ENCODE peak calls at places on chromosomes 1 and 21, in nine cellular contexts. One of them, this sample, is unnamed.

GRCh38 chr1:41580021-41580420 is 95.5 kb upstream of the EDN2 start:
- DNase-seq in IMR-90: no peak
- DNase-seq in Peyer's patch: no peak
- DNase-seq in lower leg skin: no peak
- DNase-seq in A549: no peak
- DNase-seq in tibial nerve: no peak
- DNase-seq in heart left ventricle: no peak
- DNase-seq in prostate gland: no peak
- DNase-seq in NB4: no peak
- DNase-seq in this sample: no peak

GRCh38 chr1:228930479-228930957 is 195.2 kb downstream of the RHOU start:
- DNase-seq in IMR-90: no peak
- DNase-seq in Peyer's patch: no peak
- DNase-seq in lower leg skin: no peak
- DNase-seq in A549: no peak
- DNase-seq in tibial nerve: no peak
- DNase-seq in heart left ventricle: no peak
- DNase-seq in prostate gland: no peak
- DNase-seq in NB4: no peak
- DNase-seq in this sample: no peak

GRCh38 chr1:178973671-178974091 is 52.0 kb upstream of the FAM20B start:
- DNase-seq in IMR-90: no peak
- DNase-seq in Peyer's patch: no peak
- DNase-seq in lower leg skin: no peak
- DNase-seq in A549: no peak
- DNase-seq in tibial nerve: no peak
- DNase-seq in heart left ventricle: no peak
- DNase-seq in prostate gland: no peak
- DNase-seq in NB4: no peak
- DNase-seq in this sample: no peak

GRCh38 chr1:33418811-33419210 is 12.1 kb downstream of the PHC2 start:
- DNase-seq in IMR-90: no peak
- DNase-seq in Peyer's patch: no peak
- DNase-seq in lower leg skin: no peak
- DNase-seq in A549: no peak
- DNase-seq in tibial nerve: no peak
- DNase-seq in heart left ventricle: no peak
- DNase-seq in prostate gland: no peak
- DNase-seq in NB4: no peak
- DNase-seq in this sample: no peak

GRCh38 chr1:156893048-156893953 is at the start of gene PEAR1:
- DNase-seq in IMR-90: peak
- DNase-seq in Peyer's patch: no peak
- DNase-seq in lower leg skin: no peak
- DNase-seq in A549: no peak
- DNase-seq in tibial nerve: no peak
- DNase-seq in heart left ventricle: peak
- DNase-seq in prostate gland: no peak
- DNase-seq in NB4: no peak
- DNase-seq in this sample: no peak

GRCh38 chr1:40564506-40564905 is 33.1 kb downstream of the ZNF684 start:
- DNase-seq in IMR-90: no peak
- DNase-seq in Peyer's patch: no peak
- DNase-seq in lower leg skin: no peak
- DNase-seq in A549: no peak
- DNase-seq in tibial nerve: no peak
- DNase-seq in heart left ventricle: no peak
- DNase-seq in prostate gland: no peak
- DNase-seq in NB4: no peak
- DNase-seq in this sample: no peak

GRCh38 chr1:85465791-85466134 is 804 bp upstream of the DDAH1 start:
- DNase-seq in IMR-90: peak
- DNase-seq in Peyer's patch: no peak
- DNase-seq in lower leg skin: no peak
- DNase-seq in A549: no peak
- DNase-seq in tibial nerve: no peak
- DNase-seq in heart left ventricle: no peak
- DNase-seq in prostate gland: no peak
- DNase-seq in NB4: no peak
- DNase-seq in this sample: no peak

GRCh38 chr21:30962013-30962412 is 76.3 kb downstream of the KRTAP19-8 start:
- DNase-seq in IMR-90: no peak
- DNase-seq in Peyer's patch: no peak
- DNase-seq in lower leg skin: no peak
- DNase-seq in A549: no peak
- DNase-seq in tibial nerve: no peak
- DNase-seq in heart left ventricle: no peak
- DNase-seq in prostate gland: no peak
- DNase-seq in NB4: peak
- DNase-seq in this sample: no peak

GRCh38 chr1:119686661-119687060 is 25.1 kb upstream of the PHGDH start:
- DNase-seq in IMR-90: no peak
- DNase-seq in Peyer's patch: no peak
- DNase-seq in lower leg skin: peak
- DNase-seq in A549: no peak
- DNase-seq in tibial nerve: no peak
- DNase-seq in heart left ventricle: no peak
- DNase-seq in prostate gland: peak
- DNase-seq in NB4: no peak
- DNase-seq in this sample: peak

GRCh38 chr1:119374208-119374877 is 5.8 kb downstream of the HAO2 start:
- DNase-seq in IMR-90: no peak
- DNase-seq in Peyer's patch: no peak
- DNase-seq in lower leg skin: no peak
- DNase-seq in A549: peak
- DNase-seq in tibial nerve: no peak
- DNase-seq in heart left ventricle: no peak
- DNase-seq in prostate gland: no peak
- DNase-seq in NB4: no peak
- DNase-seq in this sample: no peak

GRCh38 chr1:21270086-21270689 is 20.1 kb downstream of the ECE1 start:
- DNase-seq in IMR-90: peak
- DNase-seq in Peyer's patch: peak
- DNase-seq in lower leg skin: no peak
- DNase-seq in A549: peak
- DNase-seq in tibial nerve: peak
- DNase-seq in heart left ventricle: peak
- DNase-seq in prostate gland: no peak
- DNase-seq in NB4: peak
- DNase-seq in this sample: peak

GRCh38 chr1:30908446-30908885 is at the start of gene SDC3:
- DNase-seq in IMR-90: no peak
- DNase-seq in Peyer's patch: peak
- DNase-seq in lower leg skin: no peak
- DNase-seq in A549: no peak
- DNase-seq in tibial nerve: no peak
- DNase-seq in heart left ventricle: peak
- DNase-seq in prostate gland: no peak
- DNase-seq in NB4: no peak
- DNase-seq in this sample: no peak

GRCh38 chr1:41323243-41323642 is 38.0 kb upstream of the FOXO6 start:
- DNase-seq in IMR-90: no peak
- DNase-seq in Peyer's patch: no peak
- DNase-seq in lower leg skin: no peak
- DNase-seq in A549: no peak
- DNase-seq in tibial nerve: no peak
- DNase-seq in heart left ventricle: no peak
- DNase-seq in prostate gland: peak
- DNase-seq in NB4: no peak
- DNase-seq in this sample: no peak

GRCh38 chr1:7615138-7615537 is 156.0 kb upstream of the VAMP3 start:
- DNase-seq in IMR-90: no peak
- DNase-seq in Peyer's patch: no peak
- DNase-seq in lower leg skin: no peak
- DNase-seq in A549: no peak
- DNase-seq in tibial nerve: no peak
- DNase-seq in heart left ventricle: no peak
- DNase-seq in prostate gland: no peak
- DNase-seq in NB4: no peak
- DNase-seq in this sample: no peak

GRCh38 chr21:36696640-36697472 is 2.1 kb upstream of the SIM2 start:
- DNase-seq in IMR-90: peak
- DNase-seq in Peyer's patch: no peak
- DNase-seq in lower leg skin: no peak
- DNase-seq in A549: no peak
- DNase-seq in tibial nerve: no peak
- DNase-seq in heart left ventricle: no peak
- DNase-seq in prostate gland: no peak
- DNase-seq in NB4: no peak
- DNase-seq in this sample: no peak

GRCh38 chr1:203338335-203339036 is 12.4 kb downstream of the FMOD start:
- DNase-seq in IMR-90: peak
- DNase-seq in Peyer's patch: peak
- DNase-seq in lower leg skin: no peak
- DNase-seq in A549: peak
- DNase-seq in tibial nerve: no peak
- DNase-seq in heart left ventricle: peak
- DNase-seq in prostate gland: peak
- DNase-seq in NB4: peak
- DNase-seq in this sample: peak

GRCh38 chr1:176225485-176225884 is 18.4 kb upstream of the COP1 start:
- DNase-seq in IMR-90: no peak
- DNase-seq in Peyer's patch: no peak
- DNase-seq in lower leg skin: no peak
- DNase-seq in A549: no peak
- DNase-seq in tibial nerve: no peak
- DNase-seq in heart left ventricle: no peak
- DNase-seq in prostate gland: no peak
- DNase-seq in NB4: no peak
- DNase-seq in this sample: no peak
- TF ChIP-seq CTCF in IMR-90: no peak
- TF ChIP-seq CTCF in Peyer's patch: no peak
- TF ChIP-seq CTCF in lower leg skin: no peak
- TF ChIP-seq CTCF in A549: no peak
- TF ChIP-seq CTCF in tibial nerve: no peak
- TF ChIP-seq CTCF in heart left ventricle: no peak
- TF ChIP-seq CTCF in prostate gland: no peak
- TF ChIP-seq CTCF in NB4: no peak
- TF ChIP-seq CTCF in this sample: no peak

DNA sequence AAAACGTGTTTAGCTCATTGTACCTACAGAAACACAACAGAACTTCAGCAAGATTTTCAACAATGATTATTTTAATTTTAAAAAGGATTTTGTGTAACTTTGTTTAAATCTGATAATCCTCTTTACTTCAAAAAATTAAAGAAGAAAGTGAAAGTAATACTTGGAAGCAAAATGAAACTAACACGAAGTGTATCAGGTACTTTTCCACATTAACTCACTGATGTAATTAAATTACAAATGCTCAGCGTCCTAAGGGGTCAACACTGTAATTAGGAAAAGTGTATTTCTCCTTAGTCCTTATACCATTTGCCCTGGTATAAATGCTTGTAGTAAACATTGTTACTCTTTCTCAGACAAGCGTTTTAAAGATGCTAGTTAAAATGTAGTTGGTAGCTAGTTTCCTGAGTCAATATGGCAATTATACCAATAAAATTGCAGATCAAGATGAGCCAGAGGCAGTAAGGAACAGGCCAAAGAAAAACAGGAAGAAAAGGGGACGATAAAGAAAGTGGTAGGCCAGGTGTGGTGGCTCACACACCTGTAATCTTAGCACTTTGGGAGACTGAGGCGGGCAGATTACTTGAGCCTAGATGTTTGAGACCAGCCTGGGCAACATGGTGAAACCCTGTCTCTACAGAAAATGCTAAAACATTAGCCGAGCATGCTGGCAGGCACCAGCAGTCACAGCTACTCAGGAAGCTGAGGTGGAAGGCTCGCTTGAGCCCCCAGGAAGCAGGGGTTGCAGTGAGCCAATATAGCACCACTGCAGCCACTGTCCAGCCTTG is 553.0 kb downstream of the SMYD3 start:
- DNase-seq in IMR-90: no peak
- DNase-seq in Peyer's patch: no peak
- DNase-seq in lower leg skin: no peak
- DNase-seq in A549: no peak
- DNase-seq in tibial nerve: no peak
- DNase-seq in heart left ventricle: no peak
- DNase-seq in prostate gland: no peak
- DNase-seq in NB4: peak
- DNase-seq in this sample: no peak
- H3K4me3 ChIP-seq in IMR-90: peak
- H3K4me3 ChIP-seq in Peyer's patch: peak
- H3K4me3 ChIP-seq in lower leg skin: no peak
- H3K4me3 ChIP-seq in A549: peak
- H3K4me3 ChIP-seq in tibial nerve: peak
- H3K4me3 ChIP-seq in heart left ventricle: peak
- H3K4me3 ChIP-seq in prostate gland: peak
- H3K4me3 ChIP-seq in NB4: no peak
- H3K4me3 ChIP-seq in this sample: no peak

GRCh38 chr1:154627247-154628121 is 19.5 kb upstream of the ADAR start:
- DNase-seq in IMR-90: peak
- DNase-seq in Peyer's patch: peak
- DNase-seq in lower leg skin: peak
- DNase-seq in A549: peak
- DNase-seq in tibial nerve: peak
- DNase-seq in heart left ventricle: peak
- DNase-seq in prostate gland: peak
- DNase-seq in NB4: peak
- DNase-seq in this sample: peak
- TF ChIP-seq POLR2A in IMR-90: peak
- TF ChIP-seq POLR2A in Peyer's patch: peak
- TF ChIP-seq POLR2A in lower leg skin: no peak
- TF ChIP-seq POLR2A in A549: peak
- TF ChIP-seq POLR2A in tibial nerve: no peak
- TF ChIP-seq POLR2A in heart left ventricle: peak
- TF ChIP-seq POLR2A in prostate gland: no peak
- TF ChIP-seq POLR2A in NB4: no peak
- TF ChIP-seq POLR2A in this sample: no peak

DNA sequence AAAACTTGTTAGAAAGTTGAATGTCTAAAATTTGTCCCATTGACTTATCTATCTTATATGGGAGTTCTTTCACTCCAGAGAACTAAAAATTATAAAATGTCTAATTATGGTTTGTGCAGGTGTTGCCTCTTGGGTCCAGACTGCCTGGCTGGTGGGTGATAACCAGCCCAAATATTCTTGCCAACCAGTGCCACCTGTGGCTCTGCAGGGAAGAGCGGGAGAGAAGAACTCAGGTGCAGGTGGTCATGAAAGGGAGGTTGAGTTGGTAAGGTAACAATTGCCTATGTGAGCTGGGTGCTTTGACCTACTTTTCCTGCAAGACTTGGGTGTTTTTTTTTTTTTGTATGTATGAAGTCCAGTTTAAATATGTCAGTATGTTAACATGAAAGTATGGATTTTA is 10.2 kb downstream of the RPS6KC1 start:
- DNase-seq in IMR-90: no peak
- DNase-seq in Peyer's patch: no peak
- DNase-seq in lower leg skin: no peak
- DNase-seq in A549: no peak
- DNase-seq in tibial nerve: no peak
- DNase-seq in heart left ventricle: no peak
- DNase-seq in prostate gland: no peak
- DNase-seq in NB4: no peak
- DNase-seq in this sample: no peak
- TF ChIP-seq CTCF in IMR-90: no peak
- TF ChIP-seq CTCF in Peyer's patch: no peak
- TF ChIP-seq CTCF in lower leg skin: no peak
- TF ChIP-seq CTCF in A549: no peak
- TF ChIP-seq CTCF in tibial nerve: no peak
- TF ChIP-seq CTCF in heart left ventricle: no peak
- TF ChIP-seq CTCF in prostate gland: no peak
- TF ChIP-seq CTCF in NB4: no peak
- TF ChIP-seq CTCF in this sample: no peak

GRCh38 chr1:27527223-27527856 is 37.4 kb upstream of the WASF2 start:
- DNase-seq in IMR-90: peak
- DNase-seq in Peyer's patch: peak
- DNase-seq in lower leg skin: peak
- DNase-seq in A549: peak
- DNase-seq in tibial nerve: no peak
- DNase-seq in heart left ventricle: peak
- DNase-seq in prostate gland: peak
- DNase-seq in NB4: peak
- DNase-seq in this sample: peak
- H3K4me3 ChIP-seq in IMR-90: no peak
- H3K4me3 ChIP-seq in Peyer's patch: peak
- H3K4me3 ChIP-seq in lower leg skin: no peak
- H3K4me3 ChIP-seq in A549: no peak
- H3K4me3 ChIP-seq in tibial nerve: peak
- H3K4me3 ChIP-seq in heart left ventricle: peak
- H3K4me3 ChIP-seq in prostate gland: peak
- H3K4me3 ChIP-seq in NB4: peak
- H3K4me3 ChIP-seq in this sample: peak